ENCODE peak calls at places on chromosomes 6 and 20, in ten cellular contexts. F is body of pancreas; C is Peyer's patch; J is ACHN; D is NCI-H1092; T is T-cell; E is left ventricle myocardium superior; Y is stromal cell of bone marrow; I is CD4-positive, alpha-beta memory T cell; Z is GM06990. Q is an unnamed sample.

GRCh38 chr20:7207186-7207585 is 439.7 kb downstream of the BMP2 start:
- DNase-seq in F (no peak), C (no peak), J (no peak), D (no peak), T (no peak), E (no peak), Y (no peak), I (no peak), Z (no peak), Q (no peak)

GRCh38 chr6:53506872-53507271 is 38.0 kb downstream of the GCLC start:
- DNase-seq in F (no peak), C (no peak), J (no peak), D (no peak), T (no peak), E (no peak), Y (no peak), I (no peak), Z (no peak), Q (no peak)

GRCh38 chr6:89385156-89385667 is 26.9 kb downstream of the RRAGD start:
- DNase-seq in F (no peak), C (no peak), J (peak), D (no peak), T (no peak), E (no peak), Y (peak), I (no peak), Z (peak), Q (no peak)

GRCh38 chr6:33452496-33452895 is 1.9 kb upstream of the ZBTB9 start:
- DNase-seq in F (no peak), C (peak), J (no peak), D (no peak), T (no peak), E (no peak), Y (no peak), I (no peak), Z (no peak), Q (peak)

GRCh38 chr6:100617633-100618348 is 153.1 kb upstream of the SIM1 start:
- DNase-seq in F (no peak), C (no peak), J (no peak), D (no peak), T (no peak), E (no peak), Y (no peak), I (no peak), Z (no peak), Q (no peak)

GRCh38 chr6:40587240-40588069 is at the start of gene LRFN2:
- DNase-seq in F (peak), C (peak), J (peak), D (peak), T (peak), E (peak), Y (peak), I (peak), Z (peak), Q (peak)

GRCh38 chr20:38343107-38343797 is 3.0 kb upstream of the LBP start:
- DNase-seq in F (peak), C (peak), J (no peak), D (no peak), T (no peak), E (peak), Y (no peak), I (no peak), Z (no peak), Q (no peak)

GRCh38 chr6:30037182-30037788 is 23.8 kb upstream of the POLR1H start:
- DNase-seq in F (no peak), C (no peak), J (peak), D (no peak), T (no peak), E (no peak), Y (no peak), I (no peak), Z (no peak), Q (peak)

GRCh38 chr6:31572041-31572911 is at the start of gene LTA:
- DNase-seq in F (no peak), C (peak), J (no peak), D (no peak), T (peak), E (no peak), Y (no peak), I (peak), Z (peak), Q (peak)

GRCh38 chr6:27237089-27237723 is 10.3 kb upstream of the PRSS16 start:
- DNase-seq in F (peak), C (no peak), J (peak), D (no peak), T (no peak), E (no peak), Y (no peak), I (peak), Z (peak), Q (no peak)

GRCh38 chr6:159044899-159045727 is at the start of gene TAGAP:
- DNase-seq in F (peak), C (peak), J (no peak), D (no peak), T (peak), E (peak), Y (no peak), I (peak), Z (peak), Q (peak)

GRCh38 chr6:105036371-105036770 is 79.5 kb downstream of the LIN28B start:
- DNase-seq in F (no peak), C (no peak), J (no peak), D (no peak), T (no peak), E (no peak), Y (no peak), I (no peak), Z (no peak), Q (no peak)

GRCh38 chr6:13357551-13358075 is 29.3 kb upstream of the TBC1D7 start:
- DNase-seq in F (no peak), C (no peak), J (peak), D (no peak), T (no peak), E (peak), Y (peak), I (no peak), Z (no peak), Q (no peak)

GRCh38 chr6:40759259-40759658 is 172.1 kb upstream of the LRFN2 start:
- DNase-seq in F (no peak), C (no peak), J (no peak), D (no peak), T (no peak), E (no peak), Y (no peak), I (no peak), Z (no peak), Q (no peak)

GRCh38 chr6:31125586-31126363 is 5.5 kb upstream of the CDSN start:
- DNase-seq in F (no peak), C (no peak), J (no peak), D (no peak), T (no peak), E (peak), Y (no peak), I (no peak), Z (no peak), Q (no peak)

GRCh38 chr6:30568245-30568644 is 3.0 kb upstream of the ABCF1 start:
- DNase-seq in F (no peak), C (no peak), J (no peak), D (no peak), T (no peak), E (no peak), Y (no peak), I (no peak), Z (no peak), Q (no peak)

GRCh38 chr20:52972190-52972937 is at the start of gene TSHZ2:
- DNase-seq in F (peak), C (peak), J (no peak), D (peak), T (peak), E (peak), Y (peak), I (peak), Z (no peak), Q (no peak)

GRCh38 chr20:51036827-51037229 is 13.9 kb upstream of the KCNG1 start:
- DNase-seq in F (no peak), C (no peak), J (no peak), D (no peak), T (no peak), E (no peak), Y (no peak), I (no peak), Z (no peak), Q (no peak)

GRCh38 chr6:73675466-73676098 is 20.4 kb upstream of the CD109 start:
- DNase-seq in F (peak), C (peak), J (peak), D (peak), T (peak), E (peak), Y (peak), I (peak), Z (no peak), Q (peak)

GRCh38 chr20:31720486-31721407 is 1.9 kb downstream of the BCL2L1 start:
- DNase-seq in F (peak), C (peak), J (no peak), D (no peak), T (no peak), E (no peak), Y (no peak), I (peak), Z (peak), Q (no peak)

GRCh38 chr6:21371676-21372161 is 221.8 kb upstream of the SOX4 start:
- DNase-seq in F (no peak), C (no peak), J (no peak), D (no peak), T (no peak), E (no peak), Y (no peak), I (no peak), Z (no peak), Q (no peak)

GRCh38 chr6:114162691-114163090 is 180.1 kb downstream of the HS3ST5 start:
- DNase-seq in F (no peak), C (no peak), J (no peak), D (no peak), T (no peak), E (no peak), Y (no peak), I (no peak), Z (no peak), Q (no peak)

GRCh38 chr6:114194362-114195343 is 148.2 kb downstream of the HS3ST5 start:
- DNase-seq in F (peak), C (no peak), J (no peak), D (no peak), T (no peak), E (no peak), Y (peak), I (no peak), Z (no peak), Q (no peak)

GRCh38 chr20:21344216-21344615 is 41.1 kb downstream of the XRN2 start:
- DNase-seq in F (no peak), C (no peak), J (no peak), D (no peak), T (no peak), E (no peak), Y (no peak), I (no peak), Z (no peak), Q (no peak)

GRCh38 chr6:160438481-160438880 is 90.3 kb downstream of the SLC22A3 start:
- DNase-seq in F (no peak), C (no peak), J (no peak), D (no peak), T (no peak), E (no peak), Y (no peak), I (no peak), Z (no peak), Q (no peak)